ENCODE peak calls at places on chromosomes 7 and 10, in seven cellular contexts. C, O, L, W, A, U and T are unnamed samples.

GRCh38 chr10:72275351-72276012 is 1.8 kb downstream of the DDIT4 start:
- DNase-seq in C (peak), O (no peak), L (peak), W (peak), A (no peak), U (no peak), T (no peak)

GRCh38 chr10:8043569-8044306 is 10.8 kb upstream of the GATA3 start:
- DNase-seq in C (no peak), O (no peak), L (no peak), W (no peak), A (no peak), U (peak), T (no peak)

GRCh38 chr7:116356979-116357378 is 142.6 kb upstream of the CAV2 start:
- DNase-seq in C (peak), O (no peak), L (no peak), W (no peak), A (no peak), U (peak), T (no peak)

GRCh38 chr10:100746413-100746931 is 1.1 kb downstream of the PAX2 start:
- DNase-seq in C (no peak), O (no peak), L (no peak), W (no peak), A (no peak), U (no peak), T (no peak)

GRCh38 chr7:8144856-8145255 is 117.1 kb downstream of the ICA1 start:
- DNase-seq in C (no peak), O (no peak), L (no peak), W (no peak), A (no peak), U (no peak), T (no peak)

GRCh38 chr7:148535227-148535626 is 55.3 kb upstream of the C7orf33 start:
- DNase-seq in C (no peak), O (no peak), L (peak), W (no peak), A (peak), U (no peak), T (no peak)

GRCh38 chr7:139687980-139688632 is 89.7 kb downstream of the HIPK2 start:
- DNase-seq in C (peak), O (no peak), L (no peak), W (peak), A (no peak), U (no peak), T (peak)

GRCh38 chr10:91590904-91591791 is 41.7 kb downstream of the PPP1R3C start:
- DNase-seq in C (peak), O (no peak), L (peak), W (peak), A (peak), U (peak), T (peak)

GRCh38 chr10:99339077-99339476 is 9.9 kb downstream of the CNNM1 start:
- DNase-seq in C (peak), O (no peak), L (no peak), W (no peak), A (no peak), U (no peak), T (no peak)

GRCh38 chr10:132199854-132200311 is 13.1 kb downstream of the DPYSL4 start:
- DNase-seq in C (no peak), O (no peak), L (no peak), W (no peak), A (no peak), U (no peak), T (no peak)

GRCh38 chr7:92988051-92988450 is 129.7 kb downstream of the SAMD9 start:
- DNase-seq in C (peak), O (peak), L (no peak), W (peak), A (no peak), U (peak), T (no peak)

DNA sequence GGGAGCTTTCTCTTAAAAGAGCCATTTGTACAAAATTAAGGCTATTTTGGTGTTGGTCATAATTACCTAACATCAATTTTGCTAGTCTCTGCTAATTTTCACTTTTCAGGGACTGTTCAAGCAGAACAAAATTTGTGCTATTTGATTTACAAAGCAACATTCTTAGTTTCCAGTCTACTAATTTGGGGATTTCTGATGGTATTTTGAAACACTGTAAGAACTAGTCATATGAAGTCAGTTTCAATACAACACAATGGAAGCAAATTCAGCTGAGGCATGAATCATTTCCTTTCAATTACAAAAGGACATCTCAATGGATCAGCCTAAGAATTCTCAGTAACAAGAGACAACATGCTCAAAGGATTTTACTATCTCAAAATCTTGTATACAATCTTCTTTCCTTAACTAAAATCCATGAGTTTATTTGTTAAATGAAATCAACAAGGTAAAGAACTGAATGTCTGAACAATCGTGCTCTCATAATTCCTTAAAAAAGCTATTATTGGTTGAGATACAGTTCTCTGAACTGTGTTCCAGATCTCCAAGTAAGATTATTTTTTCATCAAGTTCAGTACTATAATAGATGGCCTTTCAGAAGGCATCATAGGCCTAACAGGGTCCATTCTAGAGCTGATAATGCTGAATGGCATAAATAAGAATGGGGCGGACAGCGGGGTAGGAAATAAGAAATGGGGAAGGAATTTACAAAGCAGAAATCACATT is 144.6 kb downstream of the NRCAM start:
- DNase-seq in C (no peak), O (no peak), L (no peak), W (no peak), A (no peak), U (peak), T (no peak)
- TF ChIP-seq POLR2A in C (no peak), O (no peak), L (no peak), W (no peak), A (no peak), U (peak), T (no peak)

GRCh38 chr10:79242620-79243152 is 104.6 kb upstream of the PPIF start:
- DNase-seq in C (peak), O (no peak), L (peak), W (peak), A (peak), U (peak), T (no peak)
- TF ChIP-seq POLR2A in C (peak), O (no peak), L (peak), W (peak), A (no peak), U (no peak), T (no peak)

GRCh38 chr10:68471586-68472408 is at the start of gene DNA2:
- DNase-seq in C (peak), O (peak), L (peak), W (peak), A (peak), U (peak), T (peak)
- TF ChIP-seq POLR2A in C (no peak), O (no peak), L (no peak), W (no peak), A (no peak), U (peak), T (peak)

GRCh38 chr7:44489955-44490350 is 505 bp downstream of the NUDCD3 start:
- DNase-seq in C (peak), O (no peak), L (peak), W (peak), A (no peak), U (no peak), T (peak)

GRCh38 chr7:44486693-44487092 is 3.8 kb downstream of the NUDCD3 start:
- DNase-seq in C (peak), O (no peak), L (no peak), W (peak), A (no peak), U (peak), T (no peak)

GRCh38 chr7:44491229-44491628 is 771 bp upstream of the NUDCD3 start:
- DNase-seq in C (no peak), O (no peak), L (no peak), W (no peak), A (no peak), U (no peak), T (no peak)

GRCh38 chr7:44488955-44489354 is 1.5 kb downstream of the NUDCD3 start:
- DNase-seq in C (no peak), O (no peak), L (no peak), W (no peak), A (no peak), U (no peak), T (no peak)

DNA sequence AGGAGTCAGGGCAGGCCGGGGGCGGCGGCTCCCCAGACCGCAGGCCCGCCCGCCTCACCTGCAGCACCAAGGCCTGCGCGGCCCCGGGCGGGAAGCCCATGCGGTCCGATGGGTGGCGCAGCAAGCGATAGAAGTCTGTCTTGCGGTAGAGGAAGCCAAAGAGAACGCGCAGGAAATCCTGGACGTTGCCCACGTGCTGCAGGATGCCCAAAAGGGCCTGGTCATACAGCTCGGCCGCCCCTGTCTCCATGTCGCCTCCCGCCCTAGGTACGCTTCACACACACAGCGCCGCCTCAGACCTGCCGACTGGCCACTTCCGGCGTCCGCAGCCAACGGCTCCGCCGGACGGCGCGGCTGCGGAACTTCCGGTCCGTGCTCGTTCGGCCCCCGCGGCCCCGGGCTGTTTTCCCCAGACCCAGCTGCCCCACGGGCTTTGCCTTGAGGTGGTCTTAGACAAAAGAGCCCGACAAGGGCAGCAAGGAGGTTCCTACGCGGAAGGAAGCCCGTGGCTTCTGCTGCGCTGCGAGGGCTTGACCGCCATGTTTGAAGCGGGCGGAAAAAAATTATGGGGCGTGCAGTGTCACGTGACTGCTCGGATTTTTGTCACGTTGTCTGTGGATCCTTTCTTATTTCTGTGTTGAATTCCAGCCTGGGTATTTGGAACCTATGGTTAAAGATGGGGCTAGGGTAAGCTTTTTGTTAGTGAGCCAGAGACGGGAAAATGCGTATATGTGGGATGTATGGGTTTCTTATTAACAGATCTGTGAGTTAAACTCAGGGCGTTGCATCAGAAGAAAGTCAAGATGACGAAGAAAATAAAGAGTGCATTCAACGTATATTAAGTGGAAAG is at the start of gene NUDCD3:
- DNase-seq in C (peak), O (peak), L (peak), W (peak), A (peak), U (peak), T (peak)
- TF ChIP-seq POLR2A in C (peak), O (no peak), L (peak), W (peak), A (peak), U (peak), T (peak)

GRCh38 chr7:101935521-101936141 is 118.2 kb downstream of the CUX1 start:
- DNase-seq in C (no peak), O (peak), L (peak), W (peak), A (no peak), U (no peak), T (no peak)
- TF ChIP-seq POLR2A in C (no peak), O (no peak), L (peak), W (no peak), A (no peak), U (no peak), T (no peak)

GRCh38 chr7:73438547-73439245 is 5.1 kb downstream of the FZD9 start:
- DNase-seq in C (no peak), O (no peak), L (no peak), W (peak), A (no peak), U (no peak), T (no peak)

GRCh38 chr7:73436031-73436929 is 2.7 kb downstream of the FZD9 start:
- DNase-seq in C (no peak), O (no peak), L (no peak), W (no peak), A (no peak), U (no peak), T (peak)

GRCh38 chr7:73437699-73438416 is 4.3 kb downstream of the FZD9 start:
- DNase-seq in C (no peak), O (no peak), L (no peak), W (no peak), A (no peak), U (no peak), T (no peak)

GRCh38 chr7:73437091-73437490 is 3.5 kb downstream of the FZD9 start:
- DNase-seq in C (no peak), O (no peak), L (no peak), W (no peak), A (no peak), U (no peak), T (no peak)

DNA sequence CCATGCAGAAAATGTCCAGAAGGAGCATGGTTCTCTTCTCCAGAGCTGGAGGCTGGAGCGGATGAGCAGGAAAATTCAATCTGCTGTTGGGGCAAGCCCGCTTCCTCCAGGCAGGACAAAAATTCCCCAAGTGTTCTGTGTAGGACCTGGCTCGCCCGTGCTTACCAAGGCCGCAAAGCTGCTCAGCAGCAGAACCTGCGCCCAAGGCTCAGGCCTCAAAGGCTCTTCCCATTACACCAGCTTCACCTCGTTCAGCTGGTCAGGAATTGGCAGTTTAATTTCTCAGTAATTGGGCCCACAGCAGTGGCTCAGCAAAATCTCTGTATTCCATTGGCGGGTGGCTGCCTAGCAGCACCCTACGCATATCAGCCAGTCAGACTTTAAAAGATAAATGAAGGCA is 5.7 kb downstream of the FZD9 start:
- DNase-seq in C (no peak), O (no peak), L (no peak), W (no peak), A (no peak), U (no peak), T (no peak)
- TF ChIP-seq POLR2A in C (no peak), O (no peak), L (no peak), W (no peak), A (no peak), U (no peak), T (no peak)